ENCODE peak calls at places on chromosomes 2 and 18, in six cellular contexts. T is aorta, O is PC-9, W is body of pancreas, M is A549, V is mucosa of descending colon. I is an unnamed sample.

GRCh38 chr2:147989809-147990403 is 30.6 kb downstream of the ORC4 start:
- DNase-seq in M (peak; percentile 44), W (no peak), V (peak; percentile 29), O (no peak), T (no peak), I (no peak)

GRCh38 chr2:128445533-128445900 is 126.8 kb upstream of the HS6ST1 start:
- DNase-seq in O (no peak), V (no peak), T (no peak), W (peak; percentile 7), M (no peak), I (peak; percentile 66)

GRCh38 chr2:218863021-218863520 is 3.5 kb downstream of the WNT6 start:
- DNase-seq in W (no peak), T (no peak), V (no peak), O (no peak), M (no peak), I (no peak)

GRCh38 chr18:30925795-30926194 is 116.7 kb downstream of the DSC3 start:
- DNase-seq in M (no peak), T (no peak), O (no peak), V (no peak), W (no peak), I (no peak)

GRCh38 chr18:39742015-39742466 is 2176.4 kb upstream of the CELF4 start:
- DNase-seq in T (no peak), O (no peak), W (no peak), V (no peak), M (no peak), I (no peak)

GRCh38 chr2:172249986-172250385 is 147.3 kb upstream of the DLX2 start:
- DNase-seq in W (no peak), V (no peak), M (no peak), T (no peak), O (peak; percentile 64), I (no peak)

GRCh38 chr2:197387179-197387578 is 47.6 kb downstream of the SF3B1 start:
- DNase-seq in M (no peak), W (no peak), T (no peak), V (no peak), O (no peak), I (no peak)

GRCh38 chr2:105865222-105865913 is 120.7 kb downstream of the NCK2 start:
- DNase-seq in W (no peak), V (no peak), T (no peak), O (no peak), M (no peak), I (no peak)

GRCh38 chr2:120499784-120500495 is 154.0 kb downstream of the INHBB start:
- DNase-seq in O (peak; percentile 59), W (no peak), V (no peak), T (no peak), M (no peak), I (no peak)

GRCh38 chr2:215554689-215555088 is 118.8 kb upstream of the FN1 start:
- DNase-seq in V (no peak), O (peak; percentile 46), T (no peak), M (no peak), W (no peak), I (no peak)

GRCh38 chr2:160379399-160379798 is 114.2 kb downstream of the RBMS1 start:
- DNase-seq in O (peak; percentile 87), V (no peak), M (no peak), T (no peak), W (no peak), I (peak; percentile 45)
- H3K4me1 ChIP-seq in O (peaks cover 16% of the 10 kb centered on the region), V (peaks cover 4% of the 10 kb centered on the region), M (peaks cover 90% of the 10 kb centered on the region), T (peaks cover 10% of the 10 kb centered on the region), W (peaks cover 20% of the 10 kb centered on the region), I (peaks cover 31% of the 10 kb centered on the region)

GRCh38 chr2:30777662-30778505 is 29.4 kb downstream of the CAPN13 start:
- DNase-seq in W (no peak), O (no peak), T (no peak), V (peak; percentile 28), M (no peak), I (no peak)

GRCh38 chr2:30780776-30781330 is 26.4 kb downstream of the CAPN13 start:
- DNase-seq in T (no peak), O (no peak), V (no peak), M (no peak), W (no peak), I (no peak)

GRCh38 chr2:30775833-30776232 is 31.4 kb downstream of the CAPN13 start:
- DNase-seq in O (no peak), M (no peak), W (no peak), V (no peak), T (no peak), I (no peak)

GRCh38 chr2:30776831-30777652 is 30.2 kb downstream of the CAPN13 start:
- DNase-seq in W (no peak), M (no peak), O (no peak), T (no peak), V (peak; percentile 56), I (no peak)

DNA sequence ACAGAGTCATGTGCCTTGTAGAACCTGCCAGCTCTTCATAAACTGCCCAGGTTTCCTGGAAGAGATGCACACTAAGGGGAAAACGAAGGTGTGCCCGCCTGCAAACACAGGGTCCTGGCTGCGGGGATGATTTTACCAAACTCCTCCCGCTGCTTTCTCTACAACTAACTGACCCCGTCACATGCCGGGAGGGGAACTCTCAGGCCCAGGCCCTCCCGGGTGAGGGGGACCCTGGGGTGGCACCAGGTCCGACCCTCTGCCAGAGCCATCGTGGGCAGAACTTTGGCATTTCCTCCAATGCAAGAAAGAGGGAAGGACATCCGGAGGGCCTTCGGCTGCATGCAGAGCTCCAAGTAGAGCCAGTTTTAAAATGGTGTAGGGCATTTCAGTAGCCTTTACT is 28.6 kb downstream of the CAPN13 start:
- DNase-seq in M (no peak), V (no peak), T (no peak), O (no peak), W (no peak), I (no peak)
- H3K9me3 ChIP-seq in M (no peaks in the 10 kb centered on the region), V (no peaks in the 10 kb centered on the region), T (no peaks in the 10 kb centered on the region), O (no peaks in the 10 kb centered on the region), W (no peaks in the 10 kb centered on the region), I (no peaks in the 10 kb centered on the region)

GRCh38 chr2:109193807-109194702 is 65.0 kb downstream of the SH3RF3 start:
- DNase-seq in V (no peak), M (no peak), T (no peak), O (no peak), W (no peak), I (no peak)
- H3K4me1 ChIP-seq in V (no peaks in the 10 kb centered on the region), M (no peaks in the 10 kb centered on the region), T (peaks cover 7% of the 10 kb centered on the region), O (peaks cover 5% of the 10 kb centered on the region), W (peaks cover 1% of the 10 kb centered on the region), I (peaks cover 26% of the 10 kb centered on the region)

GRCh38 chr18:50662177-50662576 is 102.3 kb downstream of the MAPK4 start:
- DNase-seq in M (no peak), V (no peak), O (no peak), T (no peak), W (no peak), I (no peak)
- H3K9me3 ChIP-seq in M (peaks cover 5% of the 10 kb centered on the region), V (peaks cover 5% of the 10 kb centered on the region), O (peaks cover 8% of the 10 kb centered on the region), T (no peaks in the 10 kb centered on the region), W (no peaks in the 10 kb centered on the region), I (no peaks in the 10 kb centered on the region)

GRCh38 chr2:151922845-151923666 is 94.8 kb upstream of the ARL5A start:
- DNase-seq in M (no peak), W (peak; percentile 41), O (no peak), T (peak; percentile 92), V (peak; percentile 44), I (peak; percentile 81)

GRCh38 chr2:151916632-151917031 is 88.4 kb upstream of the ARL5A start:
- DNase-seq in M (no peak), W (no peak), O (no peak), V (no peak), T (no peak), I (no peak)

GRCh38 chr2:151914989-151915628 is 86.9 kb upstream of the ARL5A start:
- DNase-seq in T (no peak), M (no peak), O (no peak), W (no peak), V (no peak), I (no peak)

GRCh38 chr2:151918308-151918707 is 90.1 kb upstream of the ARL5A start:
- DNase-seq in T (no peak), V (no peak), M (no peak), O (no peak), W (no peak), I (no peak)
- H3K4me1 ChIP-seq in T (no peaks in the 10 kb centered on the region), V (no peaks in the 10 kb centered on the region), M (no peaks in the 10 kb centered on the region), O (no peaks in the 10 kb centered on the region), W (no peaks in the 10 kb centered on the region), I (peaks cover 8% of the 10 kb centered on the region)

DNA sequence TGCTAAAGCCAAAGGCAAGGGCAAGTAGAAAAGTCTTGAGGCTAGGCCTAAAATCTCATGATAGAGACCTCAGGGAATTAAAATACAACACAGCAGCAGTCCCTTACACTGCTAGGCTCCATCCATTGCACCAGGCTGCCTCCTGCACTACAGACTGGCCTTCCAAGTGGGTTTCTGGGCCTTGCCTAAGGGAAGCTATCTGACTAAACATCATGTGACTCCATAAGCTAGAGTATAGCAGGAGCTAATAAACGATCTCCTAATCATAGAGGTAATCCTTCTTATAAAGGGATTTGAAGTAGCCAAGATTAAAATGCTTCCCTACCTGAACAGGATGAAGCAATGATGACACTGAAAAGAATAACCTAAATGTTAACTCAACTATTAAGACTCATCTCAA is 77.6 kb upstream of the NFU1 start:
- DNase-seq in M (no peak), O (no peak), T (no peak), V (no peak), W (no peak), I (no peak)
- H3K9me3 ChIP-seq in M (no peaks in the 10 kb centered on the region), O (no peaks in the 10 kb centered on the region), T (no peaks in the 10 kb centered on the region), V (no peaks in the 10 kb centered on the region), W (no peaks in the 10 kb centered on the region), I (no peaks in the 10 kb centered on the region)

GRCh38 chr2:201413552-201413951 is 37.7 kb downstream of the TRAK2 start:
- DNase-seq in O (no peak), M (no peak), W (no peak), T (no peak), V (no peak), I (no peak)
- H3K4me1 ChIP-seq in O (no peaks in the 10 kb centered on the region), M (no peaks in the 10 kb centered on the region), W (peaks cover 26% of the 10 kb centered on the region), T (peaks cover 4% of the 10 kb centered on the region), V (peaks cover 8% of the 10 kb centered on the region), I (peaks cover 5% of the 10 kb centered on the region)

GRCh38 chr18:6341303-6341702 is 73.4 kb downstream of the L3MBTL4 start:
- DNase-seq in V (no peak), W (no peak), M (no peak), T (no peak), O (no peak), I (no peak)

GRCh38 chr18:6341709-6342108 is 73.0 kb downstream of the L3MBTL4 start:
- DNase-seq in V (no peak), M (no peak), O (no peak), W (no peak), T (no peak), I (no peak)

GRCh38 chr18:6342990-6343389 is 71.7 kb downstream of the L3MBTL4 start:
- DNase-seq in O (no peak), M (no peak), T (no peak), V (no peak), W (no peak), I (no peak)
- H3K9me3 ChIP-seq in O (no peaks in the 10 kb centered on the region), M (no peaks in the 10 kb centered on the region), T (peaks cover 7% of the 10 kb centered on the region), V (peaks cover 16% of the 10 kb centered on the region), W (no peaks in the 10 kb centered on the region), I (no peaks in the 10 kb centered on the region)

I was measured in right cardiac atrium.